ENCODE peak calls at places on chromosomes 3 and 15, in five cellular contexts. C is H1, L is GM12878, E is HepG2, H is K562. X is an unnamed sample.

GRCh38 chr15:31340047-31340446 is 13.4 kb downstream of the KLF13 start:
- DNase-seq in E (no peak), C (no peak), L (no peak), H (no peak), X (no peak)

GRCh38 chr3:126678691-126679317 is 23.9 kb upstream of the TXNRD3 start:
- DNase-seq in H (no peak), C (no peak), L (no peak), E (no peak), X (no peak)

GRCh38 chr3:128725932-128726690 is at the start of gene RAB7A:
- DNase-seq in L (peak; percentile 96), H (peak; percentile 91), E (peak; percentile 94), C (peak; percentile 93), X (peak; percentile 98)

GRCh38 chr3:128071771-128072453 is 19.7 kb downstream of the SEC61A1 start:
- DNase-seq in C (no peak), E (no peak), L (no peak), H (no peak), X (no peak)

GRCh38 chr3:126397610-126398422 is 3.1 kb downstream of the CFAP100 start:
- DNase-seq in H (no peak), E (no peak), C (no peak), L (no peak), X (no peak)

GRCh38 chr3:47152578-47152977 is 11.3 kb downstream of the SETD2 start:
- DNase-seq in E (no peak), L (no peak), C (no peak), H (no peak), X (no peak)

GRCh38 chr3:185316740-185317407 is 46.1 kb upstream of the MAP3K13 start:
- DNase-seq in E (peak; percentile 43), L (no peak), C (no peak), H (peak; percentile 26), X (no peak)

GRCh38 chr3:196357905-196358304 is 19.7 kb upstream of the TM4SF19 start:
- DNase-seq in H (no peak), E (no peak), C (no peak), L (no peak), X (no peak)

GRCh38 chr3:139353920-139354556 is 10.2 kb downstream of the MRPS22 start:
- DNase-seq in E (peak; percentile 62), L (no peak), H (peak; percentile 65), C (no peak), X (peak; percentile 53)

GRCh38 chr3:19808834-19809233 is 125.2 kb downstream of the EFHB start:
- DNase-seq in E (no peak), H (no peak), C (no peak), L (no peak), X (no peak)

GRCh38 chr3:49998326-49998725 is 58.4 kb downstream of the RBM6 start:
- DNase-seq in L (no peak), C (no peak), E (no peak), H (no peak), X (no peak)

GRCh38 chr15:78800189-78800588 is 11.1 kb downstream of the ADAMTS7 start:
- DNase-seq in C (no peak), L (no peak), E (no peak), H (no peak), X (no peak)

GRCh38 chr3:16945330-16945729 is 60.6 kb downstream of the PLCL2 start:
- DNase-seq in C (no peak), L (no peak), E (no peak), H (no peak), X (no peak)

GRCh38 chr3:27319304-27319703 is 49.9 kb downstream of the NEK10 start:
- DNase-seq in C (no peak), E (peak; percentile 19), L (no peak), H (no peak), X (no peak)

GRCh38 chr3:134328147-134328591 is 46.1 kb downstream of the AMOTL2 start:
- DNase-seq in H (no peak), E (no peak), C (no peak), L (no peak), X (no peak)

GRCh38 chr15:62745621-62746180 is 296.8 kb upstream of the TPM1 start:
- DNase-seq in E (no peak), C (no peak), H (no peak), L (no peak), X (no peak)

GRCh38 chr3:101484805-101485620 is 28.0 kb downstream of the SENP7 start:
- DNase-seq in E (no peak), L (no peak), C (no peak), H (peak; percentile 29), X (no peak)

GRCh38 chr15:71219646-71220045 is 104.4 kb downstream of the THSD4 start:
- DNase-seq in H (no peak), C (no peak), E (no peak), L (no peak), X (no peak)

GRCh38 chr15:84979651-84980050 is 2.0 kb upstream of the PDE8A start:
- DNase-seq in C (no peak), H (peak; percentile 65), L (no peak), E (no peak), X (no peak)

GRCh38 chr3:196645091-196645490 is 5.6 kb downstream of the NRROS start:
- DNase-seq in E (no peak), L (no peak), H (no peak), C (no peak), X (no peak)

GRCh38 chr3:38990621-38991020 is 61.1 kb downstream of the SCN11A start:
- DNase-seq in L (no peak), H (no peak), C (no peak), E (no peak), X (no peak)

GRCh38 chr3:15942936-15943335 is 145.2 kb upstream of the ANKRD28 start:
- DNase-seq in H (no peak), E (no peak), C (no peak), L (no peak), X (no peak)
- TF ChIP-seq JUND in H (no peak), E (no peak), C (no peak), L (no peak), X (no peak)

GRCh38 chr3:14047027-14047426 is 77.6 kb downstream of the CHCHD4 start:
- DNase-seq in L (no peak), E (no peak), H (no peak), C (no peak), X (no peak)
- TF ChIP-seq GABPA in L (no peak), E (no peak), H (no peak), C (no peak), X (no peak)

DNA sequence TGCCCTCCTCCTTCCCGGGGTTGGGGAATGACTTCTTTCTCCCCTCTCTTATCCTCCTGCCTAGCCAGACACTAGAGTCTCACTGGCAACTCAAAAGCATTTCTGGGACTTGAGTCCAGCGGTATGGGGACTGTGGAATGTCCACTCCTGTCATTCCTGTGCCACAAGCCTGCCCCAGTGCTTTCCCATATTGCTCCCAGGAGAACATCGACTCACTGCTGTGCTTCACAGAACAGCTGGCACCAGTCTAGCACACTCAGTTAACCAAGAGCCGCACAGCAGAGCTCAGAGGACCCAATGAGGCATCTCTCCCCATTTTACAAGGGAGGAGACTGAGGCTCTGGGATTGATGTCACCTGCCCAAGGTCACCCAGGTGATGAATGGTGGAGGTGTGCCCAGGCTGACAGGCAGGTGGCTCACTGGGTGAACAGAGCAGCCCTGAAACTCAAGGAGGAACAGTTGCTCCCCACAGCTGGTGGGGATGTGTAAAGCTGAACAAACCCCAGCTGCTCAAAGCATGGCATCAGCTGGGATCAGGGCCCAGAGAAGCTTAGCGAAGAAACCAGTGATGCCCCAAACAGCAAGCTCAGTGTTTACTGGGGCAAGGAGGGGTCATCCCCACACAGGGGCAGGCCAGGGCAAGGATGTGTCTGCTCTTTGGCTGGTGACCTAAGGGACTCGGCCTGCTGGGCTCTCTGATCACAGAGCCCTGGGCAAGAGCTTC is 35.4 kb upstream of the DUSP7 start:
- DNase-seq in L (no peak), E (no peak), C (no peak), H (no peak), X (no peak)
- H2AFZ ChIP-seq in L (no peak overlapping the region), E (no peak overlapping the region), C (no peak overlapping the region), H (no peak overlapping the region), X (no peak overlapping the region)

GRCh38 chr3:179933079-179933478 is 103.7 kb downstream of the PEX5L start:
- DNase-seq in C (no peak), E (no peak), H (no peak), L (no peak), X (no peak)
- TF ChIP-seq JUND in C (no peak), E (no peak), H (no peak), L (no peak), X (no peak)

GRCh38 chr15:68228971-68229385 is 550 bp downstream of the CLN6 start:
- DNase-seq in C (no peak), E (no peak), H (no peak), L (no peak), X (no peak)

GRCh38 chr15:68230157-68231100 is 901 bp upstream of the CLN6 start:
- DNase-seq in L (peak; percentile 51), C (no peak), E (no peak), H (no peak), X (peak; percentile 35)

GRCh38 chr15:68228143-68228970 is 1.2 kb downstream of the CLN6 start:
- DNase-seq in L (no peak), E (no peak), C (no peak), H (no peak), X (peak; percentile 43)

GRCh38 chr15:68231102-68231818 is 1.7 kb upstream of the CLN6 start:
- DNase-seq in C (no peak), H (no peak), E (no peak), L (no peak), X (peak; percentile 67)

DNA sequence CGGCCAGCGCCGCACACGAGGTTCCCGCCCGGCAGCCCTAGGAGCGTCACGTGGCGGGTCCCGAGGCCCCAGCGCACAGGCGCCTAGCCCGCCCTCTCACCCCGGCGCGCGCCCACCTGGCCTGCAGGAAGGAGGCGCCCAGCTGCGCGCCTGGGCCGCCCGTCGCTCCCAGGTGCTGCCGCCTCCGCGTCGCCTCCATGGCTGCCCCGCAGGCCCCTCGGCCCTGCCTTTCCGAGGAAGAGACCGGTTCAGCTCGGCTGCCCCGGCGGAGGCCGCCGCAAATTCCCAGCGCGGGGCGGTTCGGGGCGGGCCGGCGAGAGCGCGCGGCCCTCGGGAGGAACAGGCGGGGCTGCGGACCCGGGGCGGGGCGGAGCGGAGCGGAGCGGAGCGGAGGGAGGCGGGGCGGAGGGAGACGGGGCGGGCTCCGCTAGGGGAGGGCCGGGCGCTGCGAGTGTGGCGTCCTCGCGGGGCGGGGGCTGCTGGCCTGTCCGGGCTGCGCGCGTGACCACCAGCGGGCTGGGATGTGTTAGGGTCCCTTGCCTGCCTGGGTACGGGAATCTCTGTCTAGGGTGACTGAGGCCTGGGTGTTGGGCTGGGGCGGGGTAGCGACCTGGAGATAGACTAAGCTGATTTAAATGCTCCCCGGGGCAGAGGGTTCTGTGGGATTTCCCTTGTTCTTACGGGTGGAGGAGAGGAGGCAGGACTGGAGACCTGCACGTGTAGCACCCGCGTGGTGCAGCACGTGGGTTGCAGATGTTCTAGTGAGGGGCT is at the start of gene CLN6:
- DNase-seq in E (peak; percentile 59), H (peak; percentile 96), L (peak; percentile 48), C (no peak), X (peak; percentile 97)
- TF ChIP-seq GABPA in E (no peak), H (peak; percentile 54), L (no peak), C (no peak), X (no peak)

X was measured in SK-N-SH.